ENCODE peak calls at places on chromosomes 16 and 17, in five cellular contexts. N is AG04450, Q is endodermal cell, L is colonic mucosa, W is H54. R is an unnamed sample.

GRCh38 chr17:68238488-68238887 is 9.4 kb upstream of the AMZ2 start:
- DNase-seq in N (no peak), Q (no peak), L (no peak), W (no peak), R (no peak)

GRCh38 chr17:8289103-8289397 is 580 bp downstream of the RANGRF start:
- DNase-seq in N (no peak), Q (no peak), L (no peak), W (no peak), R (no peak)

GRCh38 chr16:89317101-89317671 is 99.7 kb downstream of the ZNF778 start:
- DNase-seq in N (no peak), Q (no peak), L (peak; percentile 66), W (no peak), R (no peak)

GRCh38 chr17:50269477-50270429 is 4.5 kb upstream of the TMEM92 start:
- DNase-seq in N (peak; percentile 48), Q (peak; percentile 95), L (peak; percentile 80), W (peak; percentile 80), R (peak; percentile 47)

GRCh38 chr17:77790143-77790829 is 168.2 kb upstream of the TNRC6C start:
- DNase-seq in N (no peak), Q (peak; percentile 78), L (no peak), W (no peak), R (no peak)

GRCh38 chr16:89904606-89905510 is 13.8 kb upstream of the MC1R start:
- DNase-seq in N (no peak), Q (no peak), L (no peak), W (no peak), R (no peak)

GRCh38 chr16:48081656-48082055 is 74.1 kb downstream of the ABCC12 start:
- DNase-seq in N (peak; percentile 55), Q (no peak), L (no peak), W (peak; percentile 68), R (no peak)

GRCh38 chr17:17220529-17220928 is 14.4 kb upstream of the PLD6 start:
- DNase-seq in N (no peak), Q (no peak), L (no peak), W (no peak), R (no peak)

GRCh38 chr16:69223882-69224281 is 36.9 kb downstream of the SNTB2 start:
- DNase-seq in N (no peak), Q (no peak), L (no peak), W (no peak), R (no peak)

GRCh38 chr17:74752822-74753401 is 4.5 kb downstream of the NHERF1 start:
- DNase-seq in N (no peak), Q (no peak), L (no peak), W (no peak), R (no peak)

GRCh38 chr16:57925310-57925709 is 45.6 kb downstream of the CNGB1 start:
- DNase-seq in N (no peak), Q (no peak), L (no peak), W (no peak), R (no peak)

GRCh38 chr17:13864551-13864950 is 204.8 kb upstream of the COX10 start:
- DNase-seq in N (no peak), Q (no peak), L (no peak), W (no peak), R (no peak)

GRCh38 chr17:81910840-81911276 is 341 bp downstream of the PCYT2 start:
- DNase-seq in N (no peak), Q (peak; percentile 74), L (no peak), W (peak; percentile 51), R (no peak)

GRCh38 chr17:80594666-80595269 is 50.1 kb downstream of the RPTOR start:
- DNase-seq in N (no peak), Q (no peak), L (no peak), W (no peak), R (no peak)

GRCh38 chr17:30586818-30587595 is 109.8 kb downstream of the GOSR1 start:
- DNase-seq in N (no peak), Q (no peak), L (no peak), W (peak; percentile 27), R (no peak)

GRCh38 chr16:2939968-2940367 is 24.1 kb upstream of the KREMEN2 start:
- DNase-seq in N (no peak), Q (no peak), L (no peak), W (no peak), R (no peak)

GRCh38 chr17:38605852-38606645 is at the start of gene SRCIN1:
- DNase-seq in N (no peak), Q (peak; percentile 93), L (peak; percentile 72), W (peak; percentile 62), R (peak; percentile 54)

GRCh38 chr17:4973431-4973830 is 5.8 kb upstream of the SPAG7 start:
- DNase-seq in N (no peak), Q (peak; percentile 42), L (no peak), W (no peak), R (no peak)

GRCh38 chr16:31713945-31714898 is 159.4 kb upstream of the ZNF267 start:
- DNase-seq in N (no peak), Q (peak; percentile 90), L (no peak), W (no peak), R (no peak)

GRCh38 chr17:38379448-38379847 is 27.8 kb downstream of the SOCS7 start:
- DNase-seq in N (no peak), Q (no peak), L (no peak), W (no peak), R (no peak)